ENCODE peak calls at places on chromosomes 1 and 21, in eight cellular contexts. Q is brain microvascular endothelial cell, Y is putamen, G is pons, N is hippocampal formation, I is activated T-cell treated with anti-CD3 and anti-CD28 coated beads for 1 hour, S is NCI-H524, P is posterior vena cava. X is an unnamed sample.

GRCh38 chr21:41632748-41633475 is 125.0 kb upstream of the TMPRSS2 start:
- DNase-seq in Q (no peak), Y (no peak), G (no peak), N (no peak), I (no peak), S (no peak), P (peak), X (no peak)

GRCh38 chr1:202090994-202091393 is 31.7 kb upstream of the GPR37L1 start:
- DNase-seq in Q (no peak), Y (no peak), G (no peak), N (no peak), I (no peak), S (no peak), P (no peak), X (no peak)

GRCh38 chr1:154961207-154961496 is 430 bp downstream of the PYGO2 start:
- DNase-seq in Q (no peak), Y (no peak), G (no peak), N (no peak), I (no peak), S (no peak), P (no peak), X (no peak)

GRCh38 chr1:24151175-24151533 is 8.2 kb upstream of the IL22RA1 start:
- DNase-seq in Q (no peak), Y (no peak), G (no peak), N (no peak), I (no peak), S (no peak), P (no peak), X (no peak)

GRCh38 chr1:40625076-40625475 is 40.4 kb downstream of the RIMS3 start:
- DNase-seq in Q (peak), Y (no peak), G (no peak), N (no peak), I (no peak), S (no peak), P (no peak), X (no peak)

GRCh38 chr1:113333056-113333455 is 57.3 kb upstream of the MAGI3 start:
- DNase-seq in Q (no peak), Y (no peak), G (no peak), N (no peak), I (no peak), S (no peak), P (no peak), X (no peak)

GRCh38 chr1:42003433-42003832 is 84.7 kb upstream of the HIVEP3 start:
- DNase-seq in Q (no peak), Y (no peak), G (no peak), N (no peak), I (no peak), S (peak), P (no peak), X (no peak)

GRCh38 chr1:117341123-117341522 is 26.1 kb upstream of the MAN1A2 start:
- DNase-seq in Q (no peak), Y (no peak), G (no peak), N (no peak), I (no peak), S (no peak), P (no peak), X (no peak)

GRCh38 chr1:27339213-27339612 is 2.6 kb upstream of the SYTL1 start:
- DNase-seq in Q (no peak), Y (no peak), G (no peak), N (no peak), I (no peak), S (no peak), P (no peak), X (no peak)

GRCh38 chr21:32359719-32360260 is 33.0 kb downstream of the URB1 start:
- DNase-seq in Q (no peak), Y (no peak), G (no peak), N (no peak), I (no peak), S (peak), P (no peak), X (no peak)

GRCh38 chr1:222279591-222279990 is 268.3 kb downstream of the HHIPL2 start:
- DNase-seq in Q (no peak), Y (no peak), G (no peak), N (no peak), I (no peak), S (no peak), P (no peak), X (no peak)

GRCh38 chr1:36156329-36157114 is 562 bp downstream of the MAP7D1 start:
- DNase-seq in Q (peak), Y (peak), G (peak), N (peak), I (peak), S (peak), P (peak), X (peak)

GRCh38 chr21:29256125-29256895 is 42.4 kb upstream of the BACH1 start:
- DNase-seq in Q (no peak), Y (no peak), G (peak), N (no peak), I (no peak), S (peak), P (no peak), X (no peak)

GRCh38 chr1:192168964-192169363 is 10.7 kb downstream of the RGS18 start:
- DNase-seq in Q (no peak), Y (no peak), G (no peak), N (no peak), I (no peak), S (no peak), P (no peak), X (no peak)

GRCh38 chr1:110903853-110904500 is 31.0 kb downstream of the CD53 start:
- DNase-seq in Q (no peak), Y (no peak), G (no peak), N (no peak), I (no peak), S (no peak), P (no peak), X (no peak)

GRCh38 chr1:202692959-202693555 is 17.2 kb downstream of the SYT2 start:
- DNase-seq in Q (peak), Y (no peak), G (peak), N (peak), I (peak), S (peak), P (peak), X (peak)

GRCh38 chr1:160451119-160451858 is 50.9 kb downstream of the VANGL2 start:
- DNase-seq in Q (no peak), Y (no peak), G (no peak), N (no peak), I (no peak), S (no peak), P (no peak), X (no peak)

GRCh38 chr1:209652121-209652742 is at the start of gene LAMB3:
- DNase-seq in Q (no peak), Y (no peak), G (no peak), N (no peak), I (no peak), S (no peak), P (no peak), X (no peak)

GRCh38 chr21:44801468-44802395 is at the start of gene UBE2G2:
- DNase-seq in Q (peak), Y (peak), G (peak), N (peak), I (peak), S (peak), P (peak), X (peak)